ENCODE peak calls at places on chromosomes 13 and 19, in ten cellular contexts. X is kidney epithelial cell, Q is choroid plexus epithelial cell, Y is cardiac muscle cell, I is hepatocyte, W is K562, H is thoracic aorta, T is lung, K is dorsolateral prefrontal cortex, L is lower lobe of right lung. Z is an unnamed sample.

GRCh38 chr13:26019881-26020535 is 31.8 kb downstream of the SHISA2 start:
- DNase-seq in W (no peak), T (no peak), X (peak), Y (no peak), I (no peak), Q (peak), L (no peak), H (no peak), K (no peak), Z (peak)

GRCh38 chr13:110433014-110433413 is 125.9 kb downstream of the COL4A2 start:
- DNase-seq in K (no peak), Q (peak), W (no peak), T (no peak), L (no peak), H (peak), I (no peak), X (no peak), Y (no peak), Z (no peak)

GRCh38 chr19:29211562-29212416 is 1.2 kb downstream of the UQCRFS1 start:
- DNase-seq in T (peak), I (peak), H (no peak), X (no peak), W (peak), L (no peak), Q (peak), Y (peak), K (peak), Z (peak)

GRCh38 chr19:5154129-5154798 is 185.4 kb downstream of the KDM4B start:
- DNase-seq in K (no peak), Q (peak), T (no peak), L (no peak), I (peak), W (peak), H (no peak), Y (peak), X (no peak), Z (peak)

GRCh38 chr13:112055417-112056206 is 11.3 kb upstream of the SOX1 start:
- DNase-seq in I (no peak), X (no peak), W (no peak), Q (no peak), Y (no peak), L (no peak), H (no peak), K (no peak), T (no peak), Z (no peak)

GRCh38 chr13:30111810-30112209 is 195.5 kb downstream of the KATNAL1 start:
- DNase-seq in Y (no peak), H (no peak), I (no peak), L (no peak), X (no peak), W (no peak), T (no peak), K (no peak), Q (no peak), Z (no peak)

GRCh38 chr19:507286-508203 is at the start of gene TPGS1:
- DNase-seq in K (peak), Q (peak), I (peak), T (peak), L (peak), X (no peak), H (no peak), W (peak), Y (peak), Z (peak)

GRCh38 chr13:114257014-114257413 is 22.3 kb downstream of the CDC16 start:
- DNase-seq in T (no peak), Q (no peak), I (no peak), K (no peak), X (no peak), L (no peak), W (no peak), H (no peak), Y (no peak), Z (no peak)

GRCh38 chr19:16216744-16217670 is 19.3 kb downstream of the AP1M1 start:
- DNase-seq in T (no peak), X (no peak), H (no peak), I (no peak), K (no peak), Y (no peak), W (no peak), Q (no peak), L (no peak), Z (no peak)

GRCh38 chr19:47436712-47437401 is 17.5 kb upstream of the MEIS3 start:
- DNase-seq in X (no peak), K (peak), H (no peak), I (peak), Q (peak), T (peak), Y (peak), L (peak), W (peak), Z (peak)

DNA sequence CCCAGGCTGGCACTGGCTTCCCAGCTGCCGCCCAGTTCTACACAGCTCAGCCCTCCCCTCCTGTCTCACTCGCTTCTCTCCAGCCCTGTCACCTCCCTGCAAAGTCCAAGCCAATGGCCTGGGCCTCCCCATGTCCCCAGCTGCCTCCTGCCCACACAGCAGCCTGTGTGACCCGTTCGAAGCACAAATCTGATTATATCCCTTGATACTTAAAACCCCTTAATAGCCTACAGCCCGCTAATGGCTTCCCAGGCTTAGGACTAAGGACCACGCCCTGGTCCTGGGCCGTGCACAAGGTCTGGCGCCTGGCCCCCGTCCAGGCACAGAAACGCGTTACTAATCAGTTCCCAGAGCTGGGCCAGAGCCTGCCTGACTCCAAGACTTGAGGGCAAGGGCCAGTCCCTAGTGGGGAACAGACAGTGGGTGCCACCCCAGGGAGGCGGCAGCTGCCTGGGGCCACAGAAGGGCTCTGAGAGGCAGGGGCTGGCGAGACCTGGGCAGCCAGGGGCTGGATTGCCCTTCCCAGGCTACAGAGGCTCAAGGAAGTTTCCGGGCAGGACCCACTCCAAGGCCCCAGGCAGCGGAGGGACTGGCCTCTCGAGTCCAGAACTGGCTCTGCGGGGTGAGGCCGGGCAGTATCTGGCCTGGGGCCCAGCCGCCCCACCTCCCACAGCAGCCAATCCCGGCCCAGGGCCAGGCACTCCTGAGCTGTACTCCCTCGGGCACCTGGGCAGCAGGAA is 10.4 kb downstream of the XAB2 start:
- DNase-seq in T (peak), K (no peak), Y (no peak), L (peak), X (no peak), W (no peak), I (no peak), H (no peak), Q (no peak), Z (no peak)
- H3K4me3 ChIP-seq in T (no peak), K (no peak), Y (no peak), L (no peak), X (no peak), W (no peak), I (no peak), H (no peak), Q (no peak), Z (no peak)

DNA sequence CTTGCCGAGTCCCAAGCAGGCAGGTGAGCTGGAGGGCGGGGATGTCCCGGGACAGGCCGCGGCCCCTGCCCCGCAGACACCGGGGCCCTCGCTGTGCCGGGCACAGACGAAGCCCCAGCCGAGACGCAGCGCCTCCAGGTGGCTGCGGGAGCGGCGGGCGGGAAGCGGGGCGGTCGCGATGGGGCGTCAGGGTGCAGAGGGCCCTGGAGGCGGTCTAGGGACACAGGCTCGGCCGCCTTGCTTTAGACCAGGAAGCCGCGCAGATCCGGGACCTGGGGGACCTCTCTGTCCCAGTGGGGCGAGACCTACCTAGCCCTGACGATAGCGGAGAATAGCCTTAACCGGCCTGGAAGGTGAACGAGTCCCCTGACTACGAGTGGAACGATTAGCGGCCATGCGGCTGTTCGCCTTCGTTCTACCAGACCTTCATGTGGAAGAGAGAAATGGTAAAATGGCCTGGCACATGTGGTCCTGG is 4.2 kb upstream of the ZNF564 start:
- DNase-seq in K (no peak), W (no peak), X (no peak), L (no peak), Y (no peak), Q (no peak), H (no peak), I (no peak), T (no peak), Z (no peak)
- TF ChIP-seq CTCF in K (no peak), W (no peak), X (no peak), L (no peak), Y (peak), Q (no peak), H (no peak), I (no peak), T (no peak), Z (no peak)

GRCh38 chr19:10717054-10717355 is 874 bp upstream of the DNM2 start:
- DNase-seq in W (no peak), K (no peak), H (no peak), Q (no peak), X (no peak), T (no peak), Y (no peak), L (no peak), I (no peak), Z (no peak)
- H3K4me3 ChIP-seq in W (no peak), K (peak), H (peak), Q (peak), X (no peak), T (no peak), Y (no peak), L (peak), I (no peak), Z (peak)

DNA sequence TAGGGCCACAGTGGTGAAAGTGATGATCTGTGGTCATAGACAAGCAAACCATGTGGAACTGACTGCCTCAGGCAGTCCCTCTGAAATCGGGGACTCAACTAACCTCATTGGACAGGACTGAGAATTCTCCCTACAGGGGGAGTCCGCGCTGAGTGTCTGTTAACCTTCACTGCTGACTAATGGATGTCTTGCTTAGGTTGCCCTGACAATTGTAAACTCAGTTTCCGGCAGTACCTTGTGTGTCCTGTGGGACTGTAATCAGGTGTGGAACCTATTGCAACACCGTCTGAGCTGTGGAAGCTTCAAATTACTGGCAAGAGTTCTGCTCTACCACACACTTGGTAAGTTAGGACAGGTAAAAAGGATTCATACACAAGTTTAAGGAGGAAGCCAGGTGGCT is 21.8 kb downstream of the ZNF77 start:
- DNase-seq in Q (peak), T (no peak), Y (no peak), K (no peak), L (no peak), W (peak), H (no peak), X (no peak), I (peak), Z (no peak)
- TF ChIP-seq CTCF in Q (no peak), T (no peak), Y (no peak), K (no peak), L (no peak), W (peak), H (no peak), X (no peak), I (no peak), Z (no peak)

DNA sequence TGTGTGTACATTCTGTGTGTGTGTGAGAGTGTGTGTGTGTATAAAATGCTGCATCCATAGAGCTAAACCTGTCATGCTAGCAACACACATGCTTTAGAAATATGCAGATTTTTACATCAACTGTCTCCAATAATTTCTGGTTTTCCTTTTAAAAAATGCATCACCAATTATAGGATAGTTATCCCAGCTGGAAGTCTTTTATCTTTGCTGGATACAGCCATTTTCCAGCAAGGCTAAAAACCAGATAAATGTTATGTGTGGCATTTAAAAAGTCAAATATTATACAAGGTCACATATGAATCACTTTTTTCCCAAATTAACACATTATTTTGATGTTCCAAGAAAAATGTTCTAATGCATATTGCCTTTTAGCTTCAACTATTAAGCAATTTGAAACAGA is 202.0 kb upstream of the IPO5 start:
- DNase-seq in X (no peak), H (no peak), K (no peak), W (no peak), T (no peak), Q (no peak), Y (no peak), L (no peak), I (no peak), Z (no peak)
- H3K4me3 ChIP-seq in X (no peak), H (no peak), K (no peak), W (no peak), T (no peak), Q (no peak), Y (no peak), L (no peak), I (no peak), Z (no peak)

GRCh38 chr13:21061077-21061945 is at the start of gene LATS2:
- DNase-seq in Y (peak), H (peak), L (peak), I (peak), K (peak), X (peak), W (peak), T (peak), Q (peak), Z (peak)
- TF ChIP-seq CTCF in Y (peak), H (no peak), L (peak), I (peak), K (peak), X (peak), W (peak), T (peak), Q (peak), Z (no peak)

GRCh38 chr19:39032164-39032918 is at the start of gene FBXO27:
- DNase-seq in Y (peak), T (peak), K (peak), H (no peak), I (peak), Q (peak), L (peak), X (no peak), W (peak), Z (no peak)

GRCh38 chr19:39024875-39025641 is 7.3 kb downstream of the FBXO27 start:
- DNase-seq in T (no peak), I (no peak), W (peak), K (no peak), Y (no peak), X (no peak), L (no peak), H (no peak), Q (no peak), Z (no peak)

GRCh38 chr19:39031368-39032163 is 783 bp downstream of the FBXO27 start:
- DNase-seq in Q (peak), I (peak), K (peak), H (peak), Y (peak), X (peak), L (peak), T (peak), W (peak), Z (no peak)

GRCh38 chr19:39030854-39031367 is 1.4 kb downstream of the FBXO27 start:
- DNase-seq in X (no peak), L (no peak), I (no peak), W (no peak), T (no peak), H (no peak), Y (no peak), K (no peak), Q (no peak), Z (no peak)
- H3K4me3 ChIP-seq in X (peak), L (peak), I (peak), W (peak), T (peak), H (peak), Y (peak), K (peak), Q (peak), Z (no peak)

DNA sequence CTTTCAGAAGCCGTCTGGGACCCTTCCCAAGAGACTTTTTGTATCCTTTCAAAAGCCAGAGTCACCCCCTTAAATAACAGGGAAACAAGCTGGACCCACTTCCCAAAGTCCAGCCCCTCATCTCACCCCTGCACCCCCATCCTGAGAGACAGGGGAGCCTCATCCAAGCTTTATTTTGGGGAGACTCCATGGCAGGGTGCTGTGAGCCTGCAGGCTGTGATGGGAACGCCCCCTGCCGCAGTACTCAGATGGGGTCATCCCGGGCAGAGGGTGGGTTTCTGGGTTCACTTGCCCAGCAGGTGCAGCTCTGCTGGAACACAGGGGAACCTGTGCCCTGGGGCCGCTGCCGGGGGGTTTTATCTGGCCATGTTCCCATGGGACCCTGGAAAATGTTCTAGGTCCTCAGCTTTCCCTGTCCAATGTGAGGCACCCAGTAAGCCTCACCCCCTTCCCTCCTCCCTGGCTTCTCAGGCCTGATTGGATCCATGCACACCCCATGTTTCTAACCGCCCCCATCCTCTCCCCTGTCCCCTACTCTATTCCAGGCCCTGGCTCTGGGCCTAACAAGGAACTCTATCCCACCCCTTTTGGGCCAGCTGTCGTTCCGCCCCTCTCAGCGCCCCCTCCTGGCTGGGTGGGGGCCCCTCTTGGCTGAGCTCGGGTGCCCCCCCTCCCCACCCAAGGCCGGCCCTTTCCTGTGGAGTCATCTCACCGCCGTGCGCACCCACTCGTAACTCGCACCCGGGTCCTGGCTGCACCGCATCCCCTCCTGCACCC is 1.0 kb downstream of the HIF3A start:
- DNase-seq in W (peak), L (peak), K (peak), Y (no peak), X (no peak), T (peak), Q (peak), H (peak), I (peak), Z (peak)
- TF ChIP-seq CTCF in W (peak), L (peak), K (peak), Y (peak), X (peak), T (no peak), Q (peak), H (peak), I (peak), Z (no peak)

Z was measured in fibroblast of mammary gland.